ENCODE peak calls at places on chromosomes 3 and 15, in six cellular contexts. H, Y, O, I, M and R are unnamed samples. For H3K4me1, the result is how much of the 10 kb centered on the place peaks cover.

GRCh38 chr3:25831578-25831977 is 41.7 kb downstream of the OXSM start:
- DNase-seq in H (no peak), Y (no peak), O (peak), I (no peak), M (peak), R (no peak)

GRCh38 chr15:90248760-90249122 is 615 bp upstream of the TTLL13 start:
- DNase-seq in H (no peak), Y (no peak), O (peak), I (no peak), M (no peak), R (no peak)

GRCh38 chr3:150104564-150104963 is 133.9 kb upstream of the PFN2 start:
- DNase-seq in H (no peak), Y (no peak), O (no peak), I (no peak), M (no peak), R (no peak)

GRCh38 chr3:105791919-105792786 is 76.7 kb downstream of the CBLB start:
- DNase-seq in H (no peak), Y (no peak), O (peak), I (peak), M (no peak), R (no peak)

GRCh38 chr3:146169891-146170290 is 8.9 kb upstream of the PLOD2 start:
- DNase-seq in H (no peak), Y (no peak), O (no peak), I (no peak), M (no peak), R (no peak)

GRCh38 chr3:142029791-142030190 is 119.6 kb downstream of the TFDP2 start:
- DNase-seq in H (no peak), Y (no peak), O (no peak), I (no peak), M (no peak), R (no peak)

GRCh38 chr3:116492379-116492778 is 47.1 kb upstream of the LSAMP start:
- DNase-seq in H (no peak), Y (no peak), O (no peak), I (no peak), M (no peak), R (no peak)

GRCh38 chr15:28909958-28910500 is 24.3 kb downstream of the APBA2 start:
- DNase-seq in H (no peak), Y (no peak), O (no peak), I (no peak), M (no peak), R (no peak)

GRCh38 chr3:147356145-147356908 is 50.0 kb downstream of the ZIC4 start:
- DNase-seq in H (no peak), Y (no peak), O (no peak), I (no peak), M (no peak), R (no peak)

GRCh38 chr3:147360936-147361670 is 45.2 kb downstream of the ZIC4 start:
- DNase-seq in H (no peak), Y (peak), O (no peak), I (no peak), M (no peak), R (no peak)

GRCh38 chr3:147356909-147357733 is 49.2 kb downstream of the ZIC4 start:
- DNase-seq in H (no peak), Y (peak), O (no peak), I (no peak), M (no peak), R (no peak)

GRCh38 chr3:147359177-147360062 is 46.9 kb downstream of the ZIC4 start:
- DNase-seq in H (no peak), Y (peak), O (no peak), I (no peak), M (no peak), R (no peak)

DNA sequence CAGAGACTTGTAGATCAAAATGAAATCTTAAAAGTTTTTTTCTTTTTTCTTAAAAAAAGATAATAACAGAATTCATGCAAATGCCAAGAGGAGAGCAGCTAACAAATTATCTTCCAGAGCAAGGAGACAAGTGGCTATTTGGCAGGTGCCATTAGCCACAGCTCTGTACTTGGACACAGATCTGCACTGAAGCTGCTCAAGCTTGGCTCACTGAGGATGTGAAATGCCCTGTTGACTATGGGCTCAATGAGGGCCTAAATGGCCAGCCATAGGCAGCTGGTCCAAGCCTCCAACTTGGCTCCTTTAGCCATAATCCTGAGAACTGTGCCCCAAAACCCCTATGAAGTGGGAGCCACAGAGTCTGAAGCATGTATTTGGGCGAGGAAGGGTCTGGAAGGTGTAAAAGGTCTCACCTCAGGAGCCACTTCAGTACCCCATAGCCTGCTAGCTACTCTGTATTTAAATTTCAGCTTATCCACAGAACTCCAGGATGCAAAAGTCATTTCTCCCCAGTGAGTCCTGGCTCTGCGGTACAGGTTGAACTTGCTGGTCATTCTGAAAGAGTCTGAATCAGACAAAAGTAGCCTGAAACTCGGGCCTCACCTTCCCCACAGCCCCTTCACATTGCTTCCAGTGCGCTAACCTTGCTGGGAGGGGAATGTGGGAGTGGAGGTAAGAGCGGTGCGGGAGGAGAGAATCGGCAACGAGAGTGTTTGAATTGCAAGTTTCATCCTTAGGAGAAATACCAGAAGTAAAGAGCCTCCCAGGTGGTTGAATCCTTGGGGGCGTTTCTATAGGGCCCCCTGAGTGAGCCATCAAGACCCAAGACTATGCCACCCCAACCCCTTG is 48.0 kb downstream of the ZIC4 start:
- DNase-seq in H (no peak), Y (peak), O (no peak), I (no peak), M (no peak), R (no peak)
- H3K4me1 ChIP-seq in H (under half), Y (under half), O (under half), I (under half), M (under half), R (under half)

GRCh38 chr3:41317718-41318117 is 118.4 kb downstream of the CTNNB1 start:
- DNase-seq in H (no peak), Y (no peak), O (no peak), I (peak), M (no peak), R (no peak)
- TF ChIP-seq ZNF274 in H (no peak), Y (no peak), O (no peak), I (no peak), M (no peak), R (no peak)

DNA sequence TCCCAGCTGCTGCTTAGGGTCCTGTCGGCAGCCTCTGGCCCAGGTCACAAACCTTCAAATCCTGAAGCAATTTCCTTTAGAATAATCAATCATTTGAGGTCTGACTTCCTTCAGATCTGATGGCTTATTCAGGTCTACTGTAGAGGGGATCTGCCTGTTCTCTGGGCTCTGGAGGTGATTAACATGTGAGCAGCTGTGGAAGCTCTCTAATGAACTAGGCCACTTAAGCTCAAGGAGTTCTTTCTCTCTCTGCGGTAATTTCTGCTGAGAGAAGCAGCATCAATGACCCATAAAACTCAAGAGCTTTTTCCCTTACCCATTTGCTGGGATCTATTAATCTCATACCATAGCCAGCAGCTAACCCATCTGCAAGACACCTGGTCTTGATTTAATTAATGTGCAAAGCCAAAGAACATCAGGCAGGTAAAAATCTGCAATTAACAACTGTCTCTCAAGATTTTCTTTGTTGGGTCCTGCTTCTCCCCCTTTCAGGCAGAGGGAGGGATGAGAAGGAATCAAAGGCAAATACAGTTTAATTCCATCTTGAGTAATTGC is 73.2 kb upstream of the DLG1 start:
- DNase-seq in H (no peak), Y (no peak), O (no peak), I (no peak), M (no peak), R (no peak)
- H3K4me1 ChIP-seq in H (under half), Y (under half), O (under half), I (half or more), M (under half), R (under half)

GRCh38 chr15:70605606-70606410 is 157.6 kb downstream of the UACA start:
- DNase-seq in H (no peak), Y (no peak), O (no peak), I (peak), M (no peak), R (no peak)

GRCh38 chr15:70613259-70613658 is 150.1 kb downstream of the UACA start:
- DNase-seq in H (no peak), Y (no peak), O (no peak), I (no peak), M (no peak), R (no peak)

GRCh38 chr15:70611286-70611685 is 152.1 kb downstream of the UACA start:
- DNase-seq in H (no peak), Y (no peak), O (no peak), I (no peak), M (no peak), R (no peak)

GRCh38 chr15:70608156-70608555 is 155.2 kb downstream of the UACA start:
- DNase-seq in H (no peak), Y (no peak), O (no peak), I (no peak), M (no peak), R (no peak)

GRCh38 chr15:70609919-70610318 is 153.4 kb downstream of the UACA start:
- DNase-seq in H (no peak), Y (no peak), O (no peak), I (no peak), M (no peak), R (no peak)
- TF ChIP-seq ZNF274 in H (no peak), Y (no peak), O (no peak), I (no peak), M (no peak), R (no peak)

DNA sequence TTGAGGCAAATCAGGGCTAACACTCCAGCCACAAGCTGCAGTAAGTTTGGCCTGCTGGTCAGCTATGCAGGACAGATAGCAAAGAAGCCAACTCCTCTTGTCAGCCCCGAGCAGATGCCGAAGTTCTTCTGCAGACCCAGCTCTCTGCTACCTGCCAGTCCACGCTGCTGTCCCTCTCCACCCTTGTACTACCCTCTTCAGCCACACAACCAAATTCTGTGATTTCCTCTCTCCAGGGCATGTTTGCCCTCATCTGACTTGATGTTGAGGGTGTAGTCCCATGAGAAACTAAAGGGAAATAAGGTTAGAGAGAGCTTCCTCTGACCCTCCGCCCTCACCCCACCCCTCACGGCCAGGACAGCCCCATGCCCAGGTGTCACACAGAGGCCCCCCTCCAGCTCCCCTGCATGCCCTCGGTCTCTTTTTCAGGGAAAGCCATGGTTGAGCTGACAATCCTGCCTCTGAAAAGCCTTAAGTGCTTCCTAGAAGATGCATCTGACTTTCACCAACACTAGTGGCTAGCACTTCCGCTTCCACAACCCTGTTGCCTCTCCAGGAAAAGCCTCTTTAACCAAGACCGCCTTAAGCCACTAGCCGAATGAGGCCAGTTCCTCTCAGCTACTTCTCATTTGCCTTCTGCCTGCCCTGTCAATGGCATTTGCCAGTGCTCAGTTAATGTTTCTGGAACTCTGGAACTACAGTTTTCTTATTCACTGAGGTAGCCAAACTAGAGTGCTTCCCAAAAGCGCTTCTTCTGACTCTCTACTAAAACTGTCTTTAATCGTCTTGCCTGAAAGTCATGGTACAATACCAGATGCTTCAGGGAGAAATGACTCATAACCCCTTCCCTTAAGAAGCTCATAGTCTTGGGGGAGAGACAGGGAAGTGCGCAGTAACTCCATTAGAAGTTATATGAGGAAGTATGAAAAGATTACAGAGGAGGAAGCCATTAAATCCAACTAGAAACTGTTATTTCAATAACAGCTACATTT is 300.4 kb upstream of the STT3B start:
- DNase-seq in H (no peak), Y (no peak), O (no peak), I (no peak), M (no peak), R (no peak)
- H3K4me1 ChIP-seq in H (under half), Y (under half), O (under half), I (under half), M (under half), R (under half)